ENCODE peak calls at places on chromosomes 13 and 19, in five cellular contexts. S is heart right ventricle; T is naive thymus-derived CD8-positive, alpha-beta T cell; J is CD4-positive, CD25-positive, alpha-beta regulatory T cell; P is upper lobe of right lung. U is an unnamed sample.

GRCh38 chr19:2070436-2070827 is 19.4 kb upstream of the MKNK2 start:
- ATAC-seq in S (no peak), T (no peak), J (no peak), P (no peak), U (no peak)

GRCh38 chr19:12194827-12195500 is 32.1 kb downstream of the ZNF136 start:
- ATAC-seq in S (peak), T (peak), J (peak), P (peak), U (peak)

GRCh38 chr19:34500656-34501120 is 19.1 kb downstream of the WTIP start:
- ATAC-seq in S (no peak), T (peak), J (no peak), P (no peak), U (no peak)

GRCh38 chr13:36882829-36883390 is 37.1 kb downstream of the SMAD9 start:
- ATAC-seq in S (no peak), T (no peak), J (no peak), P (no peak), U (no peak)

GRCh38 chr13:96491103-96491502 is 401.2 kb downstream of the HS6ST3 start:
- ATAC-seq in S (no peak), T (no peak), J (no peak), P (no peak), U (no peak)

GRCh38 chr19:1244693-1245451 is 3.3 kb downstream of the ATP5F1D start:
- ATAC-seq in S (peak), T (no peak), J (no peak), P (peak), U (peak)

GRCh38 chr13:98985591-98985990 is 7.7 kb upstream of the DOCK9 start:
- ATAC-seq in S (no peak), T (no peak), J (no peak), P (no peak), U (no peak)

GRCh38 chr13:43686557-43686956 is 100.2 kb downstream of the ENOX1 start:
- ATAC-seq in S (peak), T (no peak), J (no peak), P (peak), U (peak)

GRCh38 chr13:24502567-24503375 is 9.8 kb downstream of the PARP4 start:
- ATAC-seq in S (peak), T (no peak), J (no peak), P (peak), U (peak)

GRCh38 chr13:95624020-95624419 is 20.5 kb downstream of the DZIP1 start:
- ATAC-seq in S (no peak), T (no peak), J (peak), P (peak), U (peak)

GRCh38 chr13:36163809-36164308 is 32.7 kb upstream of the DCLK1 start:
- ATAC-seq in S (peak), T (no peak), J (no peak), P (peak), U (peak)

GRCh38 chr13:42971670-42972355 is 20.2 kb downstream of the EPSTI1 start:
- ATAC-seq in S (no peak), T (no peak), J (no peak), P (no peak), U (no peak)

GRCh38 chr13:97212540-97213146 is 9.5 kb upstream of the MBNL2 start:
- ATAC-seq in S (peak), T (no peak), J (no peak), P (peak), U (peak)

GRCh38 chr19:17097593-17098126 is 22.1 kb downstream of the MYO9B start:
- ATAC-seq in S (peak), T (no peak), J (no peak), P (peak), U (no peak)

GRCh38 chr19:10679743-10680142 is 21.5 kb upstream of the QTRT1 start:
- ATAC-seq in S (no peak), T (no peak), J (no peak), P (no peak), U (no peak)

GRCh38 chr19:58227964-58228583 is 640 bp upstream of the ZNF544 start:
- ATAC-seq in S (peak), T (peak), J (no peak), P (no peak), U (no peak)

U was measured in esophagus mucosa.